ENCODE peak calls at places on chromosomes 13 and 19, in four cellular contexts. S, Z, B and P are unnamed samples.

GRCh38 chr13:112573710-112574109 is 14.2 kb downstream of the TUBGCP3 start:
- DNase-seq in S (no peak), Z (no peak), B (no peak), P (no peak)

GRCh38 chr19:50909240-50910070 is 1.7 kb downstream of the KLK4 start:
- DNase-seq in S (no peak), Z (peak), B (peak), P (peak)

GRCh38 chr13:28049215-28049614 is 51.2 kb downstream of the FLT3 start:
- DNase-seq in S (no peak), Z (no peak), B (no peak), P (no peak)

GRCh38 chr19:39402417-39403297 is 4.0 kb upstream of the ZFP36 start:
- DNase-seq in S (peak), Z (peak), B (peak), P (peak)

GRCh38 chr19:33235996-33236350 is 10.3 kb upstream of the SLC7A10 start:
- DNase-seq in S (no peak), Z (no peak), B (no peak), P (no peak)

GRCh38 chr19:46076951-46077814 is 36.4 kb upstream of the IGFL4 start:
- DNase-seq in S (peak), Z (peak), B (peak), P (peak)

GRCh38 chr13:36981156-36981743 is 17.9 kb downstream of the ALG5 start:
- DNase-seq in S (peak), Z (no peak), B (no peak), P (no peak)

GRCh38 chr19:1082928-1083816 is 12.0 kb downstream of the POLR2E start:
- DNase-seq in S (no peak), Z (no peak), B (peak), P (no peak)

GRCh38 chr19:11381535-11382369 is 2.4 kb downstream of the EPOR start:
- DNase-seq in S (peak), Z (peak), B (peak), P (peak)

GRCh38 chr19:48815870-48816501 is 5.2 kb upstream of the BCAT2 start:
- DNase-seq in S (no peak), Z (no peak), B (no peak), P (no peak)

GRCh38 chr19:57382806-57383488 is 6.7 kb upstream of the ZNF548 start:
- DNase-seq in S (no peak), Z (no peak), B (no peak), P (no peak)

GRCh38 chr19:7340959-7341837 is 7.5 kb upstream of the ARHGEF18 start:
- DNase-seq in S (peak), Z (peak), B (peak), P (peak)

GRCh38 chr19:58067240-58067912 is 8.3 kb downstream of the ZNF135 start:
- DNase-seq in S (no peak), Z (no peak), B (no peak), P (no peak)

GRCh38 chr13:46369506-46370268 is 17.4 kb downstream of the RUBCNL start:
- DNase-seq in S (peak), Z (no peak), B (no peak), P (no peak)

GRCh38 chr19:1466018-1466460 is 13.0 kb downstream of the C19orf25 start:
- DNase-seq in S (no peak), Z (peak), B (no peak), P (no peak)

GRCh38 chr19:58475714-58476497 is at the start of gene ZNF446:
- DNase-seq in S (peak), Z (peak), B (peak), P (peak)

GRCh38 chr19:29370276-29370675 is 155.5 kb upstream of the VSTM2B start:
- DNase-seq in S (no peak), Z (no peak), B (no peak), P (no peak)

GRCh38 chr19:39746836-39747529 is 9.2 kb upstream of the CLC start:
- DNase-seq in S (no peak), Z (no peak), B (no peak), P (no peak)

GRCh38 chr19:2329528-2329927 is 1.0 kb downstream of the SPPL2B start:
- DNase-seq in S (no peak), Z (no peak), B (no peak), P (no peak)

GRCh38 chr13:95298971-95299627 is 2.2 kb downstream of the ABCC4 start:
- DNase-seq in S (peak), Z (no peak), B (peak), P (peak)

GRCh38 chr13:41649659-41650058 is 192.3 kb downstream of the RGCC start:
- DNase-seq in S (peak), Z (peak), B (no peak), P (no peak)

GRCh38 chr19:48500830-48501445 is 10.7 kb downstream of the LMTK3 start:
- DNase-seq in S (no peak), Z (no peak), B (no peak), P (no peak)

GRCh38 chr19:47157455-47158321 is 27.1 kb downstream of the SAE1 start:
- DNase-seq in S (peak), Z (peak), B (peak), P (peak)

GRCh38 chr13:26498524-26499208 is 58.8 kb upstream of the WASF3 start:
- DNase-seq in S (peak), Z (no peak), B (no peak), P (no peak)

GRCh38 chr19:391199-391557 is 17.8 kb downstream of the C2CD4C start:
- DNase-seq in S (no peak), Z (no peak), B (no peak), P (no peak)

GRCh38 chr13:102948006-102948405 is 102.2 kb downstream of the ERCC5 start:
- DNase-seq in S (peak), Z (no peak), B (no peak), P (no peak)

GRCh38 chr13:75798353-75799245 is 162.5 kb downstream of the LMO7 start:
- DNase-seq in S (peak), Z (no peak), B (peak), P (no peak)

GRCh38 chr19:35123573-35123972 is 8.0 kb downstream of the FXYD3 start:
- DNase-seq in S (no peak), Z (no peak), B (no peak), P (no peak)

GRCh38 chr13:111929036-111929616 is 137.8 kb upstream of the SOX1 start:
- DNase-seq in S (no peak), Z (no peak), B (no peak), P (no peak)

GRCh38 chr13:114016321-114017027 is 42.6 kb upstream of the C13orf46 start:
- DNase-seq in S (no peak), Z (no peak), B (no peak), P (no peak)

GRCh38 chr19:13799669-13800068 is 4.4 kb downstream of the ZSWIM4 start:
- DNase-seq in S (no peak), Z (no peak), B (no peak), P (no peak)

GRCh38 chr13:51832471-51833152 is 12.4 kb downstream of the TMEM272 start:
- DNase-seq in S (peak), Z (no peak), B (peak), P (no peak)

GRCh38 chr19:10550336-10550735 is 6.6 kb downstream of the ATG4D start:
- DNase-seq in S (no peak), Z (no peak), B (no peak), P (no peak)

GRCh38 chr13:40109324-40109958 is 454.0 kb downstream of the COG6 start:
- DNase-seq in S (peak), Z (no peak), B (peak), P (no peak)

GRCh38 chr19:2120821-2121220 is 24.1 kb downstream of the IZUMO4 start:
- DNase-seq in S (no peak), Z (no peak), B (no peak), P (no peak)

GRCh38 chr19:530133-531008 is 1.2 kb upstream of the CDC34 start:
- DNase-seq in S (no peak), Z (no peak), B (no peak), P (no peak)

GRCh38 chr19:49120868-49121267 is 1.5 kb downstream of the PPFIA3 start:
- DNase-seq in S (no peak), Z (no peak), B (no peak), P (no peak)

GRCh38 chr13:27465611-27466010 is 15.2 kb upstream of the MTIF3 start:
- DNase-seq in S (no peak), Z (no peak), B (no peak), P (no peak)